ENCODE peak calls at places on chromosomes 4 and X, in five cellular contexts. M, W, J, C and X are unnamed samples.

GRCh38 chr4:148225639-148226038 is 216.6 kb downstream of the NR3C2 start:
- DNase-seq in W (no peak), M (no peak), J (no peak), C (no peak), X (no peak)

GRCh38 chr4:174554329-174554728 is 32.0 kb upstream of the HPGD start:
- DNase-seq in J (no peak), W (no peak), C (no peak), M (no peak), X (no peak)

GRCh38 chrX:21870494-21870893 is 14.7 kb downstream of the YY2 start:
- DNase-seq in J (no peak), W (no peak), C (no peak), M (no peak), X (no peak)

GRCh38 chr4:107579099-107579498 is 140.9 kb downstream of the PAPSS1 start:
- DNase-seq in J (no peak), W (no peak), M (peak; percentile 12), C (no peak), X (no peak)

GRCh38 chr4:48669086-48669485 is 111.0 kb downstream of the FRYL start:
- DNase-seq in M (no peak), C (no peak), W (no peak), J (no peak), X (no peak)

GRCh38 chrX:72045552-72046277 is 86.0 kb downstream of the RTL5 start:
- DNase-seq in J (no peak), W (no peak), M (no peak), C (peak; percentile 15), X (peak; percentile 89)

GRCh38 chr4:3224971-3225850 is 23.7 kb upstream of the MSANTD1 start:
- DNase-seq in M (no peak), J (no peak), C (no peak), W (no peak), X (no peak)

GRCh38 chr4:5712517-5712916 is 1.5 kb downstream of the EVC start:
- DNase-seq in C (no peak), M (no peak), J (no peak), W (no peak), X (no peak)

GRCh38 chr4:171644430-171645057 is 168.7 kb upstream of the GALNTL6 start:
- DNase-seq in J (no peak), W (no peak), M (no peak), C (no peak), X (peak; percentile 37)

GRCh38 chrX:4844376-4844775 is 1130.9 kb upstream of the PRKX start:
- DNase-seq in M (no peak), J (no peak), C (no peak), W (no peak), X (no peak)

GRCh38 chr4:6005175-6005574 is 13.1 kb downstream of the C4orf50 start:
- DNase-seq in M (no peak), C (no peak), W (no peak), J (no peak), X (no peak)

GRCh38 chrX:50978920-50979660 is 68.6 kb downstream of the BMP15 start:
- DNase-seq in C (peak; percentile 18), W (no peak), J (no peak), M (no peak), X (peak; percentile 43)

GRCh38 chr4:6469898-6470501 is 2.4 kb downstream of the PPP2R2C start:
- DNase-seq in M (no peak), C (no peak), J (no peak), W (no peak), X (no peak)

GRCh38 chr4:146333187-146333894 is 119.0 kb downstream of the REELD1 start:
- DNase-seq in C (no peak), J (no peak), W (no peak), M (no peak), X (no peak)

GRCh38 chr4:134501973-134502372 is 300.4 kb upstream of the PABPC4L start:
- DNase-seq in W (no peak), M (no peak), J (no peak), C (no peak), X (no peak)

GRCh38 chrX:905828-906566 is 275.4 kb downstream of the SHOX start:
- DNase-seq in M (no peak), J (no peak), C (no peak), W (no peak), X (no peak)

GRCh38 chrX:73468376-73468775 is 21.5 kb downstream of the CDX4 start:
- DNase-seq in J (no peak), C (no peak), M (no peak), W (no peak), X (peak; percentile 2)

GRCh38 chr4:56764775-56765174 is 56.7 kb downstream of the SPINK2 start:
- DNase-seq in M (no peak), W (no peak), J (no peak), C (no peak), X (no peak)

GRCh38 chr4:75327804-75328512 is 186.2 kb downstream of the RCHY1 start:
- DNase-seq in M (no peak), J (no peak), W (no peak), C (peak; percentile 67), X (no peak)

GRCh38 chrX:16185725-16186136 is 18.4 kb downstream of the MAGEB17 start:
- DNase-seq in M (peak; percentile 4), J (no peak), W (no peak), C (no peak), X (peak; percentile 54)

GRCh38 chrX:40153335-40154221 is 55.8 kb upstream of the BCOR start:
- DNase-seq in C (peak; percentile 70), W (peak; percentile 83), J (peak; percentile 44), M (peak; percentile 88), X (peak; percentile 44)

GRCh38 chr4:145340071-145340695 is 141.5 kb upstream of the SMAD1 start:
- DNase-seq in J (no peak), C (no peak), M (no peak), W (no peak), X (peak; percentile 68)

GRCh38 chrX:25427873-25428555 is 412.2 kb upstream of the ARX start:
- DNase-seq in W (no peak), J (no peak), C (peak; percentile 36), M (no peak), X (peak; percentile 73)

GRCh38 chr4:52907510-52907909 is 45.4 kb downstream of the RASL11B start:
- DNase-seq in W (no peak), J (no peak), C (no peak), M (no peak), X (no peak)

GRCh38 chr4:183099537-183100297 is 660 bp downstream of the WWC2 start:
- DNase-seq in C (peak; percentile 83), J (no peak), W (no peak), M (no peak), X (peak; percentile 90)

GRCh38 chr4:137124278-137124932 is 407.9 kb downstream of the PCDH18 start:
- DNase-seq in M (peak; percentile 63), C (peak; percentile 61), W (peak; percentile 30), J (no peak), X (peak; percentile 63)

GRCh38 chrX:65697915-65698796 is 30.7 kb downstream of the MSN start:
- DNase-seq in M (no peak), W (no peak), J (no peak), C (no peak), X (peak; percentile 70)